ENCODE peak calls at places on chromosomes 5 and 9, in eight cellular contexts. S is brain microvascular endothelial cell, K is astrocyte of the cerebellum, W is left lung, N is heart left ventricle, I is fibroblast of lung, X is astrocyte, P is A549. H is an unnamed sample.

GRCh38 chr5:32531885-32532520 is 53.4 kb upstream of the SUB1 start:
- DNase-seq in S (peak), N (no peak), X (peak), W (no peak), I (peak), P (peak), K (no peak), H (no peak)

GRCh38 chr5:2563046-2563445 is 188.4 kb downstream of the IRX2 start:
- DNase-seq in P (no peak), I (no peak), S (no peak), W (no peak), X (no peak), K (no peak), N (no peak), H (no peak)

GRCh38 chr9:136311433-136312375 is 7.8 kb upstream of the CCDC187 start:
- DNase-seq in I (no peak), X (no peak), N (no peak), P (no peak), K (no peak), W (peak), S (no peak), H (no peak)

GRCh38 chr5:6568383-6568782 is 64.5 kb downstream of the NSUN2 start:
- DNase-seq in W (no peak), K (no peak), X (no peak), I (no peak), P (no peak), S (no peak), N (peak), H (no peak)

GRCh38 chr5:64331597-64332277 is 166.1 kb downstream of the RNF180 start:
- DNase-seq in W (peak), K (no peak), P (no peak), S (no peak), N (peak), I (no peak), X (no peak), H (no peak)

GRCh38 chr9:22214497-22215031 is 205.5 kb upstream of the CDKN2B start:
- DNase-seq in W (no peak), N (no peak), X (peak), S (peak), P (no peak), K (no peak), I (peak), H (no peak)

GRCh38 chr9:79236466-79236865 is 335.3 kb upstream of the TLE4 start:
- DNase-seq in X (peak), N (no peak), I (no peak), W (no peak), P (no peak), K (no peak), S (no peak), H (no peak)

GRCh38 chr9:95879591-95879990 is 4.1 kb downstream of the ERCC6L2 start:
- DNase-seq in W (no peak), N (no peak), X (peak), P (no peak), I (no peak), S (no peak), K (no peak), H (no peak)

GRCh38 chr5:144742376-144742775 is 571.7 kb downstream of the KCTD16 start:
- DNase-seq in X (no peak), I (no peak), N (no peak), K (no peak), W (no peak), P (no peak), S (no peak), H (no peak)

GRCh38 chr9:115042781-115043509 is 75.0 kb downstream of the TNC start:
- DNase-seq in W (no peak), N (no peak), P (no peak), K (no peak), S (no peak), X (peak), I (no peak), H (no peak)

GRCh38 chr9:129994947-129995346 is 48.0 kb downstream of the FNBP1 start:
- DNase-seq in N (no peak), K (no peak), W (no peak), X (no peak), S (no peak), I (peak), P (no peak), H (no peak)

GRCh38 chr5:114120166-114120565 is 241.7 kb upstream of the KCNN2 start:
- DNase-seq in I (no peak), K (no peak), P (no peak), S (no peak), W (no peak), N (no peak), X (no peak), H (no peak)

GRCh38 chr5:43891112-43891511 is 288.1 kb downstream of the NNT start:
- DNase-seq in K (no peak), X (no peak), P (no peak), I (no peak), S (no peak), N (no peak), W (no peak), H (no peak)

GRCh38 chr9:77865385-77865784 is 166.2 kb downstream of the GNAQ start:
- DNase-seq in X (no peak), K (no peak), P (no peak), I (no peak), W (no peak), N (no peak), S (no peak), H (no peak)

GRCh38 chr9:80665479-80665878 is 1023.9 kb downstream of the TLE1 start:
- DNase-seq in I (no peak), K (no peak), S (no peak), W (no peak), P (no peak), N (no peak), X (no peak), H (no peak)

DNA sequence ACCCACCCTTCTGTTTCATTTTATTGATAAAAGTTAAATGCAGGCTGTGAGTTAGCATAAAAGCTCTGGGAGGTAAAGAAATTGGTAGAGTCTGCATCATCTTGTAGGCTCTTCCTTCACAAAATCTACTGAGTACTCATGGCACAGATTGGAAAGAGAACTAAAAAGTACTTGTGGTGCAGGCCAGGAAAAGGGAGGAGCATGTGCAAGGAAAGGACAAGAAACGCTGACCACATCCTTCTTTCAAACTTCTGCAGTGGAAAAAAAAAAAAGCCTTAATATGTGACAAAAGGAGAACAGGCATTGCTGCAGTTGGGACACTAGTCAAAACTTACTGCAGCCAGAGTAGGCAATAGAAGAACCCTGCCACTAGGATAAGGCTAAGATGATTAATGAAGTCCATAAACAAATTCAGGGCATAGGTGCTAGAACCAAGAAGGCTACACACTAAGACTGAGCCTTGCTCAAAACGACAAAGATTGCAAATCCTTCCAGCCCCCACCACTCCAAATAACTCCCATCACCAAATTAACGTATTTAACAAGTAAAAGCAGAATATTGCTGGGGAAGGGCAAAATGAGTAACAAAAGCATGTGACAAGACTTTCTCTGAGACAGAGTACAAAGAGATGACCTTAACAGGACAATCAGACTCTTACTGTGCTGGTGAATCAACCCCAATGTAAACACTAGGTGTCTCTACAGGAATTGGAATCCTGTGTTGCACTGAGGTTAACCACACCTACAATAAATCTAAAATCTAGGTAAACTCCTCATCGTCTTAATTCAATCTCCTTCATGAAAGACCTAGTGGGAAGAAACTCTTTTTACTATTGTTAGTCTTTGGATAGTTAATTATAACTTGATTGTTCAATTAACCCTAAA is 1024.8 kb downstream of the TLE1 start:
- DNase-seq in N (no peak), X (peak), K (no peak), P (peak), S (no peak), W (no peak), I (no peak), H (no peak)
- TF ChIP-seq CTCF in N (no peak), X (no peak), K (no peak), P (no peak), S (no peak), W (no peak), I (no peak), H (no peak)

GRCh38 chr5:140172473-140172872 is 2.5 kb upstream of the CYSTM1 start:
- DNase-seq in N (no peak), P (no peak), S (no peak), X (no peak), K (no peak), I (no peak), W (no peak), H (no peak)

GRCh38 chr5:140166911-140167310 is 8.1 kb upstream of the CYSTM1 start:
- DNase-seq in P (no peak), N (no peak), X (no peak), W (no peak), K (no peak), I (no peak), S (no peak), H (no peak)

GRCh38 chr5:140165921-140166270 is 9.1 kb upstream of the CYSTM1 start:
- DNase-seq in S (no peak), P (no peak), X (no peak), N (no peak), K (no peak), W (no peak), I (no peak), H (no peak)

GRCh38 chr5:140168371-140168770 is 6.6 kb upstream of the CYSTM1 start:
- DNase-seq in W (no peak), X (no peak), N (no peak), I (no peak), P (no peak), K (no peak), S (no peak), H (no peak)

GRCh38 chr5:140169410-140169809 is 5.6 kb upstream of the CYSTM1 start:
- DNase-seq in K (no peak), P (no peak), S (no peak), I (peak), N (no peak), W (no peak), X (no peak), H (no peak)
- TF ChIP-seq CTCF in K (no peak), P (no peak), S (peak), I (peak), N (peak), W (peak), X (no peak), H (no peak)

DNA sequence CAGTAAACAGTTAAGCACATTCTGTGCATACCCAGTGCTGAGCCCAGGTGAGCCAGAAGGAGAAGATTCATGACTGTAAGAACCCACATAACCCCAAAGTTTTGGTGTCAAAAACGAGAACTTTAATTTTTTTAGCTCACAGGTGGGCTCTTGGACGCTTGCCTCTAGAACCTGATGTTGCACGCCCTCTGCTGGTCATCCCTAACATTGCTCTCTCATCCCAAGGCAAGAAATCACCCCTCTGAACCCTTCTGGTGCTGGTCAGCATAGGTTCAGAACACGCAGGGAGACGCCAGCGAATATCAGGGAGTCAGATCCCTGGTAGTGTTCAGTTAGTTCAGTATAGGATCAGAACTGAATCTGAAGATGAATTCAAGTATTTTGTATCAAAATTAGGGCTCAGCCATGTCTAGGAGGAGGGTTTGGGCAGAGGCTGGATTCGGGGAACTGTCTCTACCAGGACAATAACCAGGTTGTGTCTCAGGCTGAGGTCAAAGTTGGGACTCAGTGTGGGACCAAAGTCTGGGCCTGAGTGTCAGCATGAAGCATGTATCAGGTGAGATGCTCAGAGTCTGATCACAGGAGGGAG is 4.1 kb upstream of the DNAJB5 start:
- DNase-seq in I (peak), N (peak), W (no peak), S (no peak), X (peak), K (no peak), P (peak), H (no peak)
- TF ChIP-seq CTCF in I (peak), N (peak), W (peak), S (peak), X (peak), K (peak), P (peak), H (peak)

GRCh38 chr5:27020965-27021364 is 17.4 kb downstream of the CDH9 start:
- DNase-seq in N (no peak), K (peak), I (peak), X (peak), S (no peak), W (no peak), P (no peak), H (no peak)
- TF ChIP-seq CTCF in N (peak), K (peak), I (peak), X (peak), S (peak), W (no peak), P (peak), H (no peak)

GRCh38 chr5:75277463-75277862 is 40.8 kb upstream of the ANKRD31 start:
- DNase-seq in X (no peak), W (no peak), N (no peak), I (no peak), P (no peak), S (no peak), K (no peak), H (no peak)

GRCh38 chr5:75281716-75282465 is 45.2 kb upstream of the ANKRD31 start:
- DNase-seq in W (no peak), K (no peak), I (no peak), S (peak), P (no peak), X (peak), N (no peak), H (no peak)

GRCh38 chr5:75282581-75282980 is 45.9 kb upstream of the ANKRD31 start:
- DNase-seq in W (no peak), S (no peak), K (no peak), P (no peak), N (no peak), X (no peak), I (no peak), H (no peak)

GRCh38 chr5:75275736-75276135 is 39.1 kb upstream of the ANKRD31 start:
- DNase-seq in P (no peak), I (no peak), N (no peak), S (no peak), K (no peak), W (no peak), X (no peak), H (no peak)

GRCh38 chr5:75279324-75279723 is 42.6 kb upstream of the ANKRD31 start:
- DNase-seq in K (no peak), X (no peak), N (no peak), I (no peak), W (no peak), S (no peak), P (no peak), H (no peak)
- TF ChIP-seq CTCF in K (no peak), X (no peak), N (no peak), I (no peak), W (no peak), S (no peak), P (no peak), H (no peak)

GRCh38 chr5:164962302-164962961 is 1457.0 kb downstream of the MAT2B start:
- DNase-seq in X (peak), I (no peak), P (no peak), N (no peak), K (no peak), S (no peak), W (no peak), H (no peak)

GRCh38 chr5:164959761-164960160 is 1454.3 kb downstream of the MAT2B start:
- DNase-seq in I (no peak), K (no peak), P (no peak), N (no peak), X (no peak), S (no peak), W (no peak), H (no peak)

DNA sequence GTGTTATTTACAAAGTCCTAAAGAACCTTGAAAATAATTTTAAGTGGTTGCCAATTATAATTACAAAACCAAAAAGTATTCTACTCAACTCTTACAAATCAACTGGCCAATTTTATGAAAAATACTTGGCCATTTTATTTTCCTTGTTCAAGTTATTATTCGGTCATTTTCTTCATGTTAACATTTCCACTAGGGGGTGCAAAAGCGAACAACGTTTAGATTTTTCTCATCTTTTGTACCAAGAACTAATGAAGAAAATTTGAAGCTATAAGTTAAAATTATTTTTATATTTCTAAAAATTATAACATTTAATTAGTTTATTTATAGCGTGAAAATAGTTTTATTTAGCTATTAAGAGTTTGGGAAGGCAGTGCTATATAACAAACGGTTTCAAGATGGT is 1453.3 kb downstream of the MAT2B start:
- DNase-seq in P (no peak), N (no peak), W (no peak), S (no peak), X (no peak), I (peak), K (no peak), H (no peak)
- TF ChIP-seq CTCF in P (no peak), N (no peak), W (no peak), S (no peak), X (no peak), I (peak), K (no peak), H (no peak)